ENCODE peak calls at places on chromosomes 7 and 10, in eight cellular contexts. Q is heart right ventricle, P is prostate gland, J is A549, C is right atrium auricular region, E is H9, S is heart left ventricle, U is endodermal cell. X is an unnamed sample.
A peak's percentile ranks its signal among the peaks of the same experiment; 100 is the strongest.

GRCh38 chr10:31490858-31491504 is 172.0 kb downstream of the ZEB1 start:
- DNase-seq in Q (peak; percentile 23), U (peak; percentile 63), J (no peak), E (peak; percentile 29), P (no peak), C (no peak), S (no peak), X (no peak)

GRCh38 chr7:36216063-36216684 is 63.1 kb downstream of the EEPD1 start:
- DNase-seq in S (no peak), J (no peak), U (peak; percentile 28), E (no peak), Q (no peak), P (no peak), C (no peak), X (no peak)

GRCh38 chr7:92848854-92849745 is 12.7 kb upstream of the CDK6 start:
- DNase-seq in C (no peak), P (no peak), Q (no peak), U (no peak), J (no peak), E (no peak), S (no peak), X (no peak)

GRCh38 chr10:61835069-61835908 is 66.2 kb upstream of the ARID5B start:
- DNase-seq in E (peak; percentile 46), U (peak; percentile 63), J (peak; percentile 13), P (no peak), Q (peak; percentile 6), C (no peak), S (no peak), X (no peak)

GRCh38 chr10:96608262-96608661 is 21.4 kb upstream of the TM9SF3 start:
- DNase-seq in U (no peak), E (no peak), Q (no peak), P (no peak), C (no peak), S (no peak), J (no peak), X (no peak)

GRCh38 chr7:32158076-32158475 is 87.9 kb upstream of the PDE1C start:
- DNase-seq in U (no peak), C (no peak), S (no peak), E (no peak), Q (peak; percentile 56), J (no peak), P (no peak), X (no peak)

GRCh38 chr10:78433722-78434535 is 400.3 kb downstream of the RPS24 start:
- DNase-seq in J (no peak), P (no peak), S (no peak), U (peak; percentile 29), C (no peak), E (no peak), Q (no peak), X (no peak)

GRCh38 chr7:50960621-50961310 is 178.1 kb upstream of the GRB10 start:
- DNase-seq in U (no peak), J (no peak), E (no peak), C (no peak), P (no peak), S (no peak), Q (no peak), X (no peak)

GRCh38 chr7:7219216-7219615 is 36.9 kb downstream of the C1GALT1 start:
- DNase-seq in P (no peak), J (no peak), S (no peak), Q (no peak), U (no peak), C (no peak), E (no peak), X (no peak)

GRCh38 chr10:5390607-5391205 is 13.9 kb downstream of the TUBAL3 start:
- DNase-seq in J (no peak), S (no peak), E (no peak), Q (no peak), P (no peak), C (no peak), U (no peak), X (no peak)

GRCh38 chr7:42091461-42092229 is 145.4 kb downstream of the GLI3 start:
- DNase-seq in E (peak; percentile 80), J (no peak), Q (no peak), C (no peak), U (peak; percentile 91), S (no peak), P (peak; percentile 72), X (no peak)

GRCh38 chr7:116525913-116526857 is 1.3 kb downstream of the CAV1 start:
- DNase-seq in U (peak; percentile 92), S (peak; percentile 91), C (peak; percentile 85), E (peak; percentile 83), P (peak; percentile 62), J (peak; percentile 83), Q (peak; percentile 82), X (peak; percentile 90)

DNA sequence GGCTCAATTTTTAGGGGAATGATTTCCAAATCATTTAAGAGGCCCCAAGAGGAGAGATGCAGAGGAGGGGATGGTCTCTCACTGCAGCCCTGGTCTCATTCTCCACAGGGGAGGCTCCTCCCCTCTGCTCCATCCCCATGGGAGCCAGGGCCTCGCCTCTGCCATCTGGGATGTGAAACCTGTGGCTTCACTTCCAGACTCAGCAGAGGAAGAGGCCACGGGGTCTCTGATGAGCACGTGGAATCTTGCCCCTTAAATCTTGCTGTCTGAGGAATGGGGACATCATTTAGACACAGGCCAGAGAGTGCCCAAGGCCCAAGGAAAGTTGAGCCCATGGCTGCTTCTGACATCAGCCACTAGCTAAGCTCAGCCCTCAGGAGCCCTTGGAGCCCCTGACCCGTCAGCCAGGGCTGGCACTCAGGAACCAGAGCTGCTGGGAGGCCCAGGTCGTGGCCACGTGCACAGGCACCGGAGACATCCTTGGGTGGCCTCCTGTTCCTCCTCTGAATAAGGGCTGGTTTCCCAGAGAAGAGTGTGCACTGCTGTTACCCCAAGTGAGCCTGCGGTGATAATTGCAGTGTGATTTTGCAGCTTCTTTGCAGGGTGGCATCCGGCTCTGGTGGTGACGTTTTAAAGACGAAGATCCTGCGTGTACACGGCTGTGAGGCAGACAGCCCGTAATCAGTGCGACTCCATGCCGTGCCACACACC is 50.5 kb downstream of the VIPR2 start:
- DNase-seq in J (no peak), C (peak; percentile 58), Q (no peak), U (peak; percentile 28), S (no peak), P (no peak), E (peak; percentile 23), X (no peak)
- H3K27ac ChIP-seq in J (no peak overlapping the region), C (peak overlapping the region; percentile 89), Q (no peak overlapping the region), U (no peak overlapping the region), S (peak overlapping the region; percentile 87), P (no peak overlapping the region), E (no peak overlapping the region), X (no peak overlapping the region)

DNA sequence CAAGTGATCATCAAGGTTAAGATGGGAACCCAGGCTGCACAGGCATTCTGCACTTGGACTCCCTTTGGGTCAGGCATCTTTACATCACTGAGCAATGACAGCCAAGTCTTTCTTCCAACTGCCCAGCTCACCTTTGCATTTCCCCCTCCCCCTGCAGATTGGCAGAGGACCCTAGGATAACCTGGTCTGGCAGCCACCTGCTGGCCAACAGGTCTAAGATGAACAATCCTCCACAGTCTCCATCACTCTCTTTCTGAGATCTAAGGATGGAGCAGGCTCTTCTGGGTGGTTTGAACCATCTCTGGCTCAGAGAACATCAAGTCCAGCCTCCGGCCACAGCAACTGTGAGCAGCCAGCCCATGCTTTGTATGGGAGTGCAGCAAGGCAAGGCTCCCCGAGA is 75.8 kb downstream of the RAB11FIP2 start:
- DNase-seq in U (no peak), E (peak; percentile 37), S (no peak), P (no peak), Q (no peak), C (no peak), J (no peak), X (no peak)
- TF ChIP-seq CTCF in U (peak; percentile 58), E (peak; percentile 37), S (no peak), P (no peak), Q (no peak), C (no peak), J (no peak), X (no peak)

DNA sequence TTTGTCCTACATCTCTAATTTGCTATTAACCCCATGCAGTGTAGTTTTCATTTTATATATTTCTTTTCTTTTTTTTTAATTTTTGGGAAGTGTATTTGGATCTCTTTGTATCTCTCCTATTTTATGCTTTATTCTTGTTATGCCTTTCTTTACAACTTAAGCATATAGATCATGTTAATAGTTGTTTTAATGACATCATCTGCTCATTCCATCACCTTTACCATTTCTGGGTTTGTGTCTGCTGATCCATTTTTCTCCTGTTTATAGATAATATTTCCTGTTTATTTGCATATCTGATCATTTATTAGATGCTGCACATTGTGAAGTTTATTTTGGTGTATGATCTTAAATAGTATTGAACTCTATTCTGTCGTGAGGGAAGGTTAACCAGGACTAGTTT is 13.7 kb downstream of the COPG2 start:
- DNase-seq in Q (no peak), C (no peak), E (no peak), P (no peak), U (no peak), J (no peak), S (no peak), X (no peak)
- H3K27ac ChIP-seq in Q (no peak overlapping the region), C (no peak overlapping the region), E (no peak overlapping the region), P (no peak overlapping the region), U (no peak overlapping the region), J (no peak overlapping the region), S (no peak overlapping the region), X (no peak overlapping the region)

GRCh38 chr7:28142650-28143049 is 37.9 kb downstream of the JAZF1 start:
- DNase-seq in Q (no peak), S (no peak), U (peak; percentile 55), E (no peak), P (no peak), J (no peak), C (no peak), X (no peak)

GRCh38 chr7:28145090-28145626 is 35.4 kb downstream of the JAZF1 start:
- DNase-seq in P (no peak), E (no peak), J (no peak), S (no peak), C (no peak), Q (no peak), U (no peak), X (no peak)

GRCh38 chr7:28145931-28146330 is 34.7 kb downstream of the JAZF1 start:
- DNase-seq in J (no peak), E (no peak), U (no peak), C (no peak), Q (no peak), S (no peak), P (no peak), X (no peak)

GRCh38 chr7:28140964-28141363 is 39.6 kb downstream of the JAZF1 start:
- DNase-seq in C (no peak), Q (no peak), P (no peak), S (no peak), E (no peak), U (no peak), J (no peak), X (no peak)

GRCh38 chr7:28144266-28144665 is 36.3 kb downstream of the JAZF1 start:
- DNase-seq in U (peak; percentile 88), C (no peak), P (no peak), E (peak; percentile 65), J (no peak), Q (no peak), S (no peak), X (no peak)
- TF ChIP-seq CTCF in U (peak; percentile 77), C (no peak), P (no peak), E (peak; percentile 60), J (no peak), Q (no peak), S (peak; percentile 7), X (no peak)

GRCh38 chr7:47978790-47979144 is 648 bp downstream of the HUS1 start:
- DNase-seq in U (no peak), Q (no peak), J (no peak), E (no peak), C (no peak), P (no peak), S (no peak), X (no peak)
- H3K27ac ChIP-seq in U (no peak overlapping the region), Q (peak overlapping the region; percentile 52), J (peak overlapping the region; percentile 81), E (no peak overlapping the region), C (peak overlapping the region; percentile 92), P (peak overlapping the region; percentile 88), S (peak overlapping the region; percentile 89), X (peak overlapping the region; percentile 71)